ENCODE peak calls at places on chromosomes 4 and X, in nine cellular contexts. W is naive thymus-derived CD4-positive, alpha-beta T cell; Q is A549; B is fibroblast of lung; K is mucosa of descending colon; O is upper lobe of left lung; V is GM23248; P is CD4-positive, CD25-positive, alpha-beta regulatory T cell; E is CD8-positive, alpha-beta T cell. H is an unnamed sample. For H3K9me3, the result is how much of the 10 kb centered on the place peaks cover.

GRCh38 chr4:155742310-155743015 is 16.4 kb upstream of the GUCY1B1 start:
- DNase-seq in Q (no peak), E (no peak), W (no peak), V (no peak), P (no peak), O (no peak), K (no peak), B (no peak), H (no peak)

GRCh38 chr4:36476135-36476534 is 194.7 kb downstream of the DTHD1 start:
- DNase-seq in E (no peak), O (no peak), V (no peak), P (no peak), W (no peak), Q (no peak), K (no peak), B (no peak), H (no peak)

GRCh38 chr4:108335081-108335480 is 166.3 kb upstream of the LEF1 start:
- DNase-seq in O (no peak), Q (no peak), V (no peak), E (no peak), B (no peak), K (no peak), W (no peak), P (no peak), H (no peak)

GRCh38 chrX:128007882-128008281 is 44.3 kb downstream of the ACTRT1 start:
- DNase-seq in P (no peak), W (no peak), K (no peak), B (no peak), V (no peak), O (no peak), Q (no peak), E (no peak), H (no peak)

GRCh38 chr4:141686146-141686775 is 49.9 kb downstream of the IL15 start:
- DNase-seq in B (peak), P (no peak), Q (peak), O (no peak), E (no peak), K (no peak), V (peak), W (no peak), H (no peak)

GRCh38 chr4:2786152-2786671 is 6.7 kb upstream of the SH3BP2 start:
- DNase-seq in P (no peak), B (no peak), W (peak), V (no peak), K (peak), E (peak), O (no peak), Q (no peak), H (no peak)

GRCh38 chr4:48012819-48013218 is 3.7 kb downstream of the CNGA1 start:
- DNase-seq in Q (no peak), K (no peak), O (no peak), E (no peak), B (no peak), W (no peak), V (no peak), P (no peak), H (no peak)

GRCh38 chr4:188714907-188715306 is 575.7 kb downstream of the TRIML1 start:
- DNase-seq in E (no peak), V (peak), Q (no peak), B (no peak), P (no peak), O (no peak), K (no peak), W (no peak), H (no peak)

GRCh38 chrX:20060961-20061868 is 55.5 kb downstream of the MAP7D2 start:
- DNase-seq in P (no peak), B (no peak), E (no peak), V (no peak), K (peak), Q (no peak), W (no peak), O (no peak), H (no peak)

GRCh38 chrX:74924449-74925209 is 623 bp downstream of the NEXMIF start:
- DNase-seq in W (peak), B (peak), P (peak), O (peak), V (peak), K (peak), Q (peak), E (no peak), H (peak)
- H3K9me3 ChIP-seq in W (under half), B (under half), P (under half), O (under half), V (under half), K (under half), Q (under half), E (under half), H (under half)

GRCh38 chrX:155876704-155877103 is 4.4 kb upstream of the VAMP7 start:
- DNase-seq in B (no peak), K (no peak), P (no peak), V (no peak), E (no peak), O (no peak), W (no peak), Q (no peak), H (no peak)

GRCh38 chrX:155877288-155877687 is 3.9 kb upstream of the VAMP7 start:
- DNase-seq in B (no peak), W (no peak), Q (no peak), K (no peak), E (no peak), P (no peak), O (no peak), V (no peak), H (no peak)

GRCh38 chrX:155871934-155872333 is 9.2 kb upstream of the VAMP7 start:
- DNase-seq in K (no peak), P (no peak), E (no peak), W (no peak), O (no peak), V (no peak), B (no peak), Q (no peak), H (no peak)

GRCh38 chrX:155873203-155873602 is 7.9 kb upstream of the VAMP7 start:
- DNase-seq in W (peak), B (no peak), Q (no peak), K (no peak), E (no peak), P (no peak), O (no peak), V (no peak), H (no peak)

GRCh38 chrX:155874571-155875244 is 6.4 kb upstream of the VAMP7 start:
- DNase-seq in Q (no peak), P (no peak), K (no peak), O (no peak), V (no peak), W (no peak), E (no peak), B (no peak), H (no peak)
- H3K9me3 ChIP-seq in Q (under half), P (under half), K (under half), O (under half), V (under half), W (under half), E (under half), B (under half), H (under half)

GRCh38 chr4:139691-140090 is 15.4 kb downstream of the ZNF718 start:
- DNase-seq in E (no peak), O (no peak), Q (no peak), B (no peak), K (no peak), P (no peak), W (no peak), V (no peak), H (no peak)
- H3K9me3 ChIP-seq in E (half or more), O (half or more), Q (half or more), B (under half), K (half or more), P (half or more), W (half or more), V (under half), H (half or more)

GRCh38 chr4:83320548-83320947 is 14.1 kb downstream of the HPSE start:
- DNase-seq in K (peak), O (peak), P (peak), B (no peak), E (no peak), V (peak), Q (no peak), W (no peak), H (no peak)
- H3K9me3 ChIP-seq in K (under half), O (under half), P (under half), B (under half), E (under half), V (under half), Q (under half), W (under half), H (under half)

DNA sequence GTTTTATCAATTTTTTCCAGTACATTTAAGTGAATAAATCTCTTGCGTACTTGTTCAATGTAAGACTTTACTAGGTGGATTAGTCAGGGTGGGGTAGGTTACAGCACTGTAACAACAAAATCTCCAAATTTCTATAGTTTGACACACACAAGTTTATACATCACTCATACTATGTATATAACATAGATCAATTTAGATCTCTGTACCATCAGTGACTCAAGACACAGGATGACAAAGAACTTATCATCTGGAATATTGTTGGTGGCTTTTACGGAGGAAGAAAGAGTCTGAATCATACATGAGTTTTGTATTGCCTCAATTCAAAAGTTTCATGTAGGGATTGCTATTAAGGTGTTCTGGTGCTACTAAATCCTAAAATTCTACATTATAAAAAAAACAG is 97.9 kb upstream of the DKK2 start:
- DNase-seq in Q (no peak), K (no peak), V (no peak), W (no peak), O (no peak), E (no peak), B (no peak), P (no peak), H (no peak)
- H3K9me3 ChIP-seq in Q (under half), K (under half), V (under half), W (under half), O (under half), E (under half), B (under half), P (under half), H (under half)

DNA sequence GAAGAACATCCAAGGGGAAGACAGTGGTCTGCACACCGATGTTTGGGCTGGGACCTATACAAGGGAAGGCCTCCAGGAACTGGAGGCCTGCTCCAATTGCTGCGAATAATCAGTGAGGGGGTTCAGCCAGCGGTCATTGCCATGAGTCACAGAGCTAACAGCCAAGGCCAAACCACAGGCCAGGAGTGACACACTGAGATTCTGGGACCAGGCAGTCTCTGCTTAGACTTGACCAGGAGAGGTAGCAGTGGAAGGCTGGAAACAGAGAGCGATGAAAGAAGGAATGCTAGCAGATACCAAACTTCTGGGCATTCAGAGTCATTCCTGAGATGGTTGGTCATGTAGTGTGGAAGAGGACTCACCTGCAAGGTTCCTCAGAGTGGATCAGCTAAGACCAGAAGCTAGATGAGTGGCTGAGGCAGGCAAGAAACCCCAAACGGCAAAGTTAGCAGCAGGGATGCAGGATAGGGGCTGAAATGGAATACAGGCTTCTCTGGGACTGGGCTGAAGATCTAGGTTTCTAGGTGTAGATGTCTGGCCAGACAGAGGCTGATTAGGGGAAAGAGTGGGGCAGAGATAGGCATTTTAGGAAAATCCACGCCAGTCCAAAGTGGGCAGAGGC is 54.7 kb downstream of the CNGA2 start:
- DNase-seq in B (peak), O (no peak), V (peak), E (no peak), W (no peak), P (no peak), K (no peak), Q (peak), H (peak)
- H3K9me3 ChIP-seq in B (under half), O (under half), V (under half), E (under half), W (under half), P (under half), K (under half), Q (under half), H (under half)

DNA sequence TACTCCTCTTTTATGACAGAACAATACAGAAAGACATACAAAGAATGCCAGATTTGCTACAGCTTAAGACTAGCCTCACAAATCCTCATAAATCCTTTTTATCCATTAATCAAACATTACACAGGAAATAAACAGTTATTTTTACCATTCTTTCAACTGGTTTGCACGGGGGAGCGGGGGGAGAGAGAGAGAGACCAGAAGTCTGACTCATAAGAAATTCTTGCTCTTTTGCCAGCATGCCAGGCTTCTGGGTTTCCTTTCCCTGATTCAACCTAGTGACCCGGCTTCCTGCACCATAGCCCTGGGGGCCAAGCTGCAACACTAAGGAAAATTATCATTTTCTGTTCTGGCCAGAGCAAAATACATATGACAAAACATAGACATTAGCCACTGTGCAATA is 6.8 kb upstream of the RRAGB start:
- DNase-seq in E (no peak), B (peak), K (no peak), P (no peak), O (no peak), Q (no peak), V (peak), W (no peak), H (no peak)
- H3K9me3 ChIP-seq in E (under half), B (under half), K (under half), P (under half), O (under half), Q (under half), V (under half), W (under half), H (under half)

H was measured in breast epithelium.